ENCODE peak calls at places on chromosomes 13 and 19, in nine cellular contexts. A, I, B, M, D, G, Y, L and H are unnamed samples.

GRCh38 chr19:40717880-40718773 is 1.2 kb downstream of the ITPKC start:
- DNase-seq in A (peak; percentile 56), I (no peak), B (no peak), M (peak; percentile 74), D (no peak), G (peak; percentile 64), Y (peak; percentile 41), L (no peak), H (no peak)

GRCh38 chr19:3494559-3494958 is 5.9 kb downstream of the DOHH start:
- DNase-seq in A (no peak), I (no peak), B (no peak), M (no peak), D (no peak), G (no peak), Y (no peak), L (peak; percentile 63), H (no peak)

GRCh38 chr19:47226426-47227346 is 4.3 kb downstream of the BBC3 start:
- DNase-seq in A (peak; percentile 80), I (peak; percentile 35), B (no peak), M (peak; percentile 93), D (peak; percentile 36), G (peak; percentile 94), Y (no peak), L (peak; percentile 78), H (no peak)

GRCh38 chr19:17931532-17932191 is 1.2 kb upstream of the CCDC124 start:
- DNase-seq in A (no peak), I (no peak), B (no peak), M (peak; percentile 44), D (no peak), G (no peak), Y (no peak), L (no peak), H (no peak)

GRCh38 chr13:111281751-111282311 is 38.6 kb upstream of the TEX29 start:
- DNase-seq in A (peak; percentile 36), I (peak; percentile 30), B (peak; percentile 47), M (no peak), D (no peak), G (no peak), Y (no peak), L (no peak), H (no peak)

GRCh38 chr19:5191091-5191490 is 149.5 kb downstream of the PTPRS start:
- DNase-seq in A (no peak), I (no peak), B (no peak), M (no peak), D (no peak), G (no peak), Y (no peak), L (no peak), H (no peak)

GRCh38 chr19:18656337-18657086 is 19.7 kb downstream of the KLHL26 start:
- DNase-seq in A (no peak), I (no peak), B (no peak), M (no peak), D (no peak), G (no peak), Y (no peak), L (no peak), H (no peak)

GRCh38 chr13:73025212-73026012 is 33.4 kb upstream of the KLF5 start:
- DNase-seq in A (no peak), I (no peak), B (no peak), M (no peak), D (no peak), G (no peak), Y (no peak), L (peak; percentile 38), H (no peak)

GRCh38 chr19:17200408-17201079 is 14.6 kb upstream of the USE1 start:
- DNase-seq in A (no peak), I (no peak), B (no peak), M (no peak), D (no peak), G (no peak), Y (no peak), L (no peak), H (no peak)

GRCh38 chr13:30373727-30374126 is 48.6 kb upstream of the UBE2L5 start:
- DNase-seq in A (no peak), I (no peak), B (no peak), M (peak; percentile 51), D (peak; percentile 26), G (peak; percentile 89), Y (no peak), L (peak; percentile 70), H (no peak)

DNA sequence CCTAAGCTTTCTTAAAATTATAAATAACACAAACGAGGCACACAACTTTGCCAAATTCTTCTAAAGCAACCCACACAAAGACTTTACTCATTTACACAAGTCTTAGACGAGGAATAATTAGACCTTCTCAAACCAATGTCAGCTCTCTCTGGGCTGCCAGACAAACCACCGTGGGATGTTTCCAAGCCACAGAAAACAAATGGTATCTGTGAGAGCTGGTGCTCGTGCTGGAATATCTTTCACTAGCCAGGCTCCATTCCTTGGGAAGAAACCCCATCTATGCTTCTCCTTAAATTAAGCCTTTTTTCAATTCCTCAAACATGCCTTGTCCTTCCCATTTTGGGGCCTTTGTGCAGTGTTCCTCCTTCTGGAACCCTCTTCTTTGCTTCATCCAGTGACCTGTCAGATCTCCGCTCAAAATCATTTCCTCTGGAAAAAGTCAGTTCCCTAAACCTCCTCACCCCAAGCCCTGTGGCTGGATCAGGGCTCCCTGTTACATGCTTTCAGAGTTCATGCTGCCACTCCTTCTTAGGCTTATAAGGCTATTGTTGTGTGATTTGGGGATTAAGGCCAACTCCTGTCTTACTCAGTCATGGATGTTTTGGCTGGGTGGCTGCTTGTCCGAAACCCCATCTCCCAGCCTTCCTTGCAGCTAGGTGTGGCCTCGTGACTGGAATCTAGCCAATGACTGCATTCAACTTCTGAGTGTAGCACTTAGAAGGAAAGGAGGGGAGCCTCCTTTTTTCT is 64.2 kb upstream of the GTF2F2 start:
- DNase-seq in A (peak; percentile 53), I (no peak), B (no peak), M (no peak), D (no peak), G (no peak), Y (no peak), L (no peak), H (no peak)
- H3K4me3 ChIP-seq in A (peak overlapping the region; percentile 17), I (no peak overlapping the region), B (peak overlapping the region; percentile 0), M (no peak overlapping the region), D (no peak overlapping the region), G (no peak overlapping the region), Y (no peak overlapping the region), L (no peak overlapping the region), H (peak overlapping the region; percentile 17)

GRCh38 chr13:20127263-20127562 is 33.6 kb downstream of the GJA3 start:
- DNase-seq in A (no peak), I (no peak), B (no peak), M (no peak), D (no peak), G (no peak), Y (no peak), L (peak; percentile 32), H (no peak)
- H3K4me3 ChIP-seq in A (peak overlapping the region; percentile 42), I (peak overlapping the region; percentile 33), B (peak overlapping the region; percentile 65), M (peak overlapping the region; percentile 57), D (peak overlapping the region; percentile 59), G (peak overlapping the region; percentile 65), Y (peak overlapping the region; percentile 39), L (peak overlapping the region; percentile 35), H (peak overlapping the region; percentile 44)

GRCh38 chr19:33062902-33063301 is 1.8 kb downstream of the RHPN2 start:
- DNase-seq in A (no peak), I (no peak), B (no peak), M (no peak), D (no peak), G (no peak), Y (no peak), L (no peak), H (no peak)
- H3K4me3 ChIP-seq in A (no peak overlapping the region), I (no peak overlapping the region), B (no peak overlapping the region), M (no peak overlapping the region), D (no peak overlapping the region), G (peak overlapping the region; percentile 80), Y (peak overlapping the region; percentile 69), L (no peak overlapping the region), H (no peak overlapping the region)

GRCh38 chr19:1065606-1066109 is 1.3 kb upstream of the ARHGAP45 start:
- DNase-seq in A (no peak), I (no peak), B (no peak), M (peak; percentile 76), D (no peak), G (peak; percentile 86), Y (no peak), L (no peak), H (no peak)

GRCh38 chr19:1064661-1065605 is 2.0 kb upstream of the ARHGAP45 start:
- DNase-seq in A (peak; percentile 71), I (no peak), B (no peak), M (peak; percentile 89), D (peak; percentile 74), G (peak; percentile 87), Y (peak; percentile 38), L (peak; percentile 86), H (no peak)

GRCh38 chr19:1067341-1068103 is 555 bp downstream of the ARHGAP45 start:
- DNase-seq in A (no peak), I (no peak), B (no peak), M (peak; percentile 48), D (peak; percentile 75), G (peak; percentile 55), Y (no peak), L (no peak), H (no peak)

GRCh38 chr19:1066748-1067340 is at the start of gene ARHGAP45:
- DNase-seq in A (no peak), I (no peak), B (no peak), M (peak; percentile 75), D (peak; percentile 91), G (peak; percentile 92), Y (no peak), L (peak; percentile 94), H (no peak)

GRCh38 chr19:1066251-1066747 is 668 bp upstream of the ARHGAP45 start:
- DNase-seq in A (no peak), I (no peak), B (no peak), M (peak; percentile 75), D (no peak), G (peak; percentile 56), Y (no peak), L (no peak), H (no peak)
- H3K4me3 ChIP-seq in A (no peak overlapping the region), I (no peak overlapping the region), B (no peak overlapping the region), M (peak overlapping the region; percentile 73), D (peak overlapping the region; percentile 89), G (peak overlapping the region; percentile 58), Y (no peak overlapping the region), L (no peak overlapping the region), H (no peak overlapping the region)

GRCh38 chr19:7926727-7927604 is 1.0 kb upstream of the CTXN1 start:
- DNase-seq in A (no peak), I (no peak), B (no peak), M (peak; percentile 50), D (no peak), G (no peak), Y (no peak), L (no peak), H (no peak)
- H3K4me3 ChIP-seq in A (no peak overlapping the region), I (no peak overlapping the region), B (no peak overlapping the region), M (peak overlapping the region; percentile 50), D (no peak overlapping the region), G (no peak overlapping the region), Y (no peak overlapping the region), L (no peak overlapping the region), H (no peak overlapping the region)